ENCODE peak calls at places on chromosomes 11 and 22, in six cellular contexts. I is neural progenitor cell, L is GM23338, Q is MM.1S, Y is HCT116, A is PC-3. D is an unnamed sample.
A peak's percentile ranks its signal among the peaks of the same experiment; 100 is the strongest.

GRCh38 chr11:87493516-87493915 is 455.8 kb downstream of the TMEM135 start:
- DNase-seq in A (no peak), I (peak; percentile 43), Y (no peak), L (peak; percentile 87), Q (no peak), D (no peak)

GRCh38 chr11:104198576-104198975 is 34.6 kb upstream of the PDGFD start:
- DNase-seq in I (no peak), Y (no peak), Q (no peak), A (no peak), L (no peak), D (no peak)

GRCh38 chr11:14789879-14790484 is 102.0 kb downstream of the CYP2R1 start:
- DNase-seq in Q (peak; percentile 25), I (no peak), A (peak; percentile 36), L (no peak), Y (no peak), D (peak; percentile 31)

GRCh38 chr11:12179521-12179920 is 69.1 kb downstream of the MICAL2 start:
- DNase-seq in A (no peak), Y (no peak), L (no peak), I (no peak), Q (no peak), D (no peak)

GRCh38 chr11:14582835-14583234 is 60.8 kb upstream of the PDE3B start:
- DNase-seq in A (no peak), L (no peak), Q (no peak), Y (no peak), I (no peak), D (no peak)

GRCh38 chr11:43676933-43677332 is 3.6 kb upstream of the HSD17B12 start:
- DNase-seq in Q (no peak), L (no peak), Y (no peak), I (no peak), A (no peak), D (no peak)

GRCh38 chr11:95904009-95904650 is 19.8 kb downstream of the MTMR2 start:
- DNase-seq in A (no peak), L (peak; percentile 35), Q (no peak), I (peak; percentile 59), Y (no peak), D (no peak)

GRCh38 chr11:16321148-16321547 is 35.2 kb downstream of the SOX6 start:
- DNase-seq in L (no peak), I (no peak), A (no peak), Y (no peak), Q (no peak), D (no peak)

GRCh38 chr11:129374081-129374992 is 1.3 kb upstream of the BARX2 start:
- DNase-seq in L (peak; percentile 54), A (no peak), I (peak; percentile 58), Y (no peak), Q (peak; percentile 73), D (no peak)

GRCh38 chr11:58774164-58774593 is 42.4 kb upstream of the GLYAT start:
- DNase-seq in A (no peak), Q (no peak), Y (no peak), L (no peak), I (no peak), D (no peak)

GRCh38 chr11:125404811-125405481 is 91.1 kb downstream of the FEZ1 start:
- DNase-seq in L (peak; percentile 84), I (peak; percentile 87), Y (peak; percentile 21), A (peak; percentile 50), Q (peak; percentile 49), D (peak; percentile 33)

GRCh38 chr11:130209128-130209932 is 49.7 kb downstream of the ST14 start:
- DNase-seq in L (no peak), Q (no peak), A (no peak), I (no peak), Y (no peak), D (no peak)

GRCh38 chr11:120209750-120210650 is 832 bp upstream of the OAF start:
- DNase-seq in Y (no peak), I (peak; percentile 38), Q (no peak), L (no peak), A (no peak), D (no peak)

GRCh38 chr11:57402188-57403066 is 12.0 kb upstream of the PRG2 start:
- DNase-seq in L (no peak), Q (no peak), A (peak; percentile 96), I (no peak), Y (peak; percentile 48), D (no peak)

GRCh38 chr22:18977824-18978425 is 41.8 kb upstream of the PRODH start:
- DNase-seq in L (no peak), Y (no peak), I (no peak), A (no peak), Q (no peak), D (no peak)

GRCh38 chr11:77163271-77163670 is 35.2 kb downstream of the MYO7A start:
- DNase-seq in A (no peak), Y (no peak), I (no peak), Q (no peak), L (no peak), D (no peak)

GRCh38 chr11:64409707-64410395 is 50.9 kb downstream of the RPS6KA4 start:
- DNase-seq in A (no peak), Y (no peak), L (peak; percentile 34), I (no peak), Q (no peak), D (no peak)

GRCh38 chr11:124071622-124071948 is 30.5 kb upstream of the OR10G7 start:
- DNase-seq in A (no peak), L (peak; percentile 15), Y (no peak), I (no peak), Q (no peak), D (no peak)

GRCh38 chr11:118287006-118287405 is 17.5 kb upstream of the CD3E start:
- DNase-seq in I (no peak), Q (no peak), L (no peak), A (peak; percentile 95), Y (no peak), D (no peak)

GRCh38 chr11:126341760-126342161 is 13.7 kb upstream of the ST3GAL4 start:
- DNase-seq in A (peak; percentile 98), L (no peak), Q (no peak), I (no peak), Y (no peak), D (no peak)

GRCh38 chr22:23278883-23279675 is 98.8 kb downstream of the BCR start:
- DNase-seq in A (peak; percentile 49), Q (no peak), I (no peak), Y (no peak), L (no peak), D (no peak)

GRCh38 chr11:133064152-133064877 is 468.0 kb downstream of the OPCML start:
- DNase-seq in A (no peak), Q (peak; percentile 37), L (peak; percentile 94), I (peak; percentile 92), Y (no peak), D (no peak)

GRCh38 chr11:73229321-73230275 is 11.5 kb downstream of the P2RY2 start:
- DNase-seq in Q (no peak), A (no peak), I (no peak), Y (no peak), L (no peak), D (no peak)
- TF ChIP-seq EZH2phosphoT487 in Q (no peak), A (no peak), I (no peak), Y (no peak), L (no peak), D (no peak)

DNA sequence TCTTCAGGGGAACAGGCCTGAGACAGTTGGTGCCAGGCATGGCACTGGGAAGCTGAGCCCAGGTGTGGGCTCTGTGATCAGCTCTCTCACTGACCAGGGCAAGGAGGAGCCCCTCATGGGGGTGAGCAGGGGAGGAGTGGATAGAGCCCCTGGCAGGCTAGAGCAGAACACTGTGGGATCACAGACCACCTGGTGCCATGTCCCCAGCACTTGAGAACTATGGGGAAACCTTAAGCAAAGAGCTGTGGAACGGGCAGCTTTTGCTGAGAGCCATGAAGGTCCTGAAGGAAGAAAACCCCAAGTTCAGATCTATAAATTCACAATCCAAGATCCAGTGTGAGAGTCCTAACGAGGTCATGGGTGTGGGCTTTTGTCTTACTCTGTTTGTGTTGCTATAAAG is 46.6 kb upstream of the TH start:
- DNase-seq in Q (no peak), I (no peak), Y (no peak), L (no peak), A (no peak), D (no peak)
- H3K4me3 ChIP-seq in Q (no peak overlapping the region), I (no peak overlapping the region), Y (no peak overlapping the region), L (no peak overlapping the region), A (no peak overlapping the region), D (no peak overlapping the region)

GRCh38 chr22:20017622-20017958 is 967 bp upstream of the ARVCF start:
- DNase-seq in Y (no peak), Q (no peak), A (no peak), L (no peak), I (no peak), D (no peak)

GRCh38 chr22:20018001-20018400 is 1.4 kb upstream of the ARVCF start:
- DNase-seq in Q (no peak), Y (no peak), I (no peak), A (no peak), L (no peak), D (no peak)

GRCh38 chr22:20015187-20015625 is 1.4 kb downstream of the ARVCF start:
- DNase-seq in I (no peak), Y (no peak), L (no peak), A (no peak), Q (no peak), D (no peak)

GRCh38 chr22:20015971-20016733 is 471 bp downstream of the ARVCF start:
- DNase-seq in Q (no peak), I (peak; percentile 68), A (peak; percentile 12), Y (no peak), L (peak; percentile 76), D (peak; percentile 22)

DNA sequence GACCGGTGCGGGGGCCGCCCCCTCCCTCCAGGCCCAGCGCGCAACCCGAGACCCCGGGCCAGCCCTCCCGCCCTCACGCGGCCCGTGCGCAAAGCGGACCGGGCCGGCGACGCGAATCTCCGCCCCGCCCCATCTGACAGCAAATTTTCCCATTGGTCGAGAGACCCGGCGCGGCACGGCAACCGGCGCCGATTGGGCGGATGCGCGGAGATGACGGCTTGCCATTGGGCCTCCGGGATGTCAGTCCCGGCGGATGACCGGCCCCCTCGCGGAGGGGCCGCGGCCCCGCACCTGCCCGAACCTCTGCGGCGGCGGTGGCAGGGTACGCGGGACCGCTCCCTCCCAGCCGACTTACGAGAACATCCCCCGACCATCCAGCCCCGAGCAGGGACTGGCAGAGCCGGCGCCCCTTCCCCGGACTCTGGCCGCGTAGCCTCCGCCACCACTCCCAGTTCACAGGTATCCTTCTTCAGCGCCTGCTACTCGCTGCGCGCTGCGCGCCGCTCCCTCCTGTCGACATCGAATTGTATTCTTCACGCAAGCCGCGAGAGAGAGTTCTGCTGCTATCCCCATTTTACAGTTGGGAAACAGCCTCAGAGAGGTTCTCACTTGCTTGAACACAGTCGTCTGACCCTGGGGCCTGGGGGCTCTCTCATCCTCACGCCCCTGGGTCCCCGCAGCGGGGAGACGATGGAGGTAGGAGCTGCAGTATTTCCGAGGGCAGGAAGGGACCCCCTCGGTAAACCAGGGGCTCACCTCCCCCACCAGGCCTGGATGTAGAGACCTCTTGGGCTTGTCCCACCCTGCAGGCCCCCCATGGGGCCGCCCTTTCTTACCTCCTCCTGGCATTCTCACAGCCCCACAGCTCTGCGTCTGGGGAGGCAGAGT is at the start of gene ARVCF:
- DNase-seq in Y (peak; percentile 85), A (peak; percentile 86), I (peak; percentile 94), L (peak; percentile 97), Q (peak; percentile 87), D (peak; percentile 90)
- TF ChIP-seq CTCF in Y (peak; percentile 11), A (no peak), I (no peak), L (no peak), Q (no peak), D (peak; percentile 12)

DNA sequence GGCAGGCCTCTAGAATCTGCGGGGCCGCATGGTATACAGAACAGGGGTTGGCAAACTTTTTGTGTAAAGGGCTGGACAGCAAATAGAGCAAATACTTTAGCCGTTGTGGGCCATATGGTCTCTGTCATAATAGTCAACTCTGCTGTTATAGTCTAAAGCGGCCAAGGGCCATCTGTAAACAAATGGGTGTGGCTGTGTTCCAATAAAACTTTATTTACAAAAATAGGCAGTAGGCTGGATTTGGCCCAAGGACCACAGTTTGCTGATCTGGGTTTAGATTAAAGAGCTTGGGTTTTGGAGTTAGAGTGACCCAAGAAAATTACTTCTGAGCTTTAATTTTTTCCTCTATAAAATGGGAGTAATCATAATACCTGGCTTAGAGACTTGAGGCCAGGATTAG is 32.7 kb downstream of the FBLN1 start:
- DNase-seq in A (no peak), Y (no peak), Q (no peak), L (no peak), I (no peak), D (no peak)
- TF ChIP-seq EZH2phosphoT487 in A (no peak), Y (no peak), Q (no peak), L (no peak), I (no peak), D (no peak)

D was measured in OCI-LY7.